ENCODE peak calls at places on chromosomes 11 and 22, in nine cellular contexts. W, N, U, L, T, A, E, M and V are unnamed samples.

GRCh38 chr11:76188873-76189272 is 17.4 kb downstream of the WNT11 start:
- DNase-seq in W (no peak), N (no peak), U (no peak), L (no peak), T (no peak), A (no peak), E (no peak), M (no peak), V (no peak)

GRCh38 chr11:78622666-78623065 is 48.0 kb upstream of the NARS2 start:
- DNase-seq in W (no peak), N (no peak), U (no peak), L (no peak), T (no peak), A (no peak), E (no peak), M (no peak), V (no peak)

GRCh38 chr11:117222991-117223740 is 8.7 kb downstream of the PCSK7 start:
- DNase-seq in W (no peak), N (no peak), U (no peak), L (no peak), T (no peak), A (no peak), E (peak; percentile 20), M (no peak), V (peak; percentile 38)

GRCh38 chr11:24145411-24145810 is 351.4 kb upstream of the LUZP2 start:
- DNase-seq in W (no peak), N (no peak), U (no peak), L (no peak), T (no peak), A (no peak), E (no peak), M (no peak), V (no peak)

GRCh38 chr11:78961938-78962701 is 387.5 kb upstream of the NARS2 start:
- DNase-seq in W (peak; percentile 18), N (no peak), U (peak; percentile 22), L (no peak), T (no peak), A (no peak), E (no peak), M (peak; percentile 64), V (no peak)

GRCh38 chr22:37680191-37680851 is 4.9 kb downstream of the LGALS1 start:
- DNase-seq in W (no peak), N (no peak), U (no peak), L (no peak), T (no peak), A (no peak), E (no peak), M (no peak), V (no peak)

GRCh38 chr11:92409956-92410355 is 185.3 kb downstream of the FAT3 start:
- DNase-seq in W (no peak), N (no peak), U (no peak), L (no peak), T (no peak), A (no peak), E (no peak), M (no peak), V (no peak)

GRCh38 chr22:47055073-47055355 is 292.6 kb downstream of the TBC1D22A start:
- DNase-seq in W (no peak), N (no peak), U (no peak), L (no peak), T (no peak), A (no peak), E (no peak), M (no peak), V (no peak)

GRCh38 chr22:31595271-31595670 is 66.7 kb downstream of the PISD start:
- DNase-seq in W (no peak), N (no peak), U (no peak), L (no peak), T (no peak), A (no peak), E (no peak), M (no peak), V (no peak)

GRCh38 chr22:46091277-46091977 is 58.9 kb upstream of the PPARA start:
- DNase-seq in W (no peak), N (no peak), U (no peak), L (no peak), T (no peak), A (no peak), E (no peak), M (no peak), V (no peak)

GRCh38 chr11:28966951-28967350 is 858.8 kb downstream of the METTL15 start:
- DNase-seq in W (no peak), N (no peak), U (no peak), L (no peak), T (no peak), A (no peak), E (no peak), M (no peak), V (no peak)

GRCh38 chr22:17734197-17734596 is 40.1 kb downstream of the BID start:
- DNase-seq in W (peak; percentile 64), N (no peak), U (no peak), L (no peak), T (no peak), A (no peak), E (no peak), M (no peak), V (no peak)

GRCh38 chr11:68016161-68016903 is 6.2 kb downstream of the ALDH3B1 start:
- DNase-seq in W (no peak), N (no peak), U (no peak), L (peak; percentile 34), T (no peak), A (no peak), E (no peak), M (no peak), V (no peak)

GRCh38 chr22:19090586-19091127 is 31.6 kb downstream of the DGCR2 start:
- DNase-seq in W (no peak), N (no peak), U (no peak), L (no peak), T (no peak), A (no peak), E (no peak), M (no peak), V (no peak)

GRCh38 chr22:39176067-39176621 is 23.7 kb upstream of the CBX7 start:
- DNase-seq in W (peak; percentile 39), N (no peak), U (no peak), L (no peak), T (no peak), A (no peak), E (peak; percentile 84), M (no peak), V (peak; percentile 83)

GRCh38 chr11:16863382-16863781 is 124.9 kb downstream of the C11orf58 start:
- DNase-seq in W (peak; percentile 12), N (no peak), U (no peak), L (no peak), T (no peak), A (no peak), E (no peak), M (no peak), V (no peak)

GRCh38 chr22:49094858-49095257 is 732.8 kb downstream of the BRD1 start:
- DNase-seq in W (no peak), N (no peak), U (no peak), L (no peak), T (no peak), A (no peak), E (no peak), M (no peak), V (no peak)

GRCh38 chr11:45410391-45411215 is 124.5 kb upstream of the SYT13 start:
- DNase-seq in W (no peak), N (no peak), U (no peak), L (no peak), T (no peak), A (no peak), E (no peak), M (no peak), V (no peak)

GRCh38 chr22:42688241-42688913 is 32.3 kb downstream of the A4GALT start:
- DNase-seq in W (peak; percentile 77), N (peak; percentile 39), U (peak; percentile 62), L (no peak), T (no peak), A (no peak), E (peak; percentile 84), M (peak; percentile 34), V (peak; percentile 95)

GRCh38 chr22:24427500-24428164 is at the start of gene ADORA2A:
- DNase-seq in W (no peak), N (peak; percentile 99), U (no peak), L (peak; percentile 95), T (peak; percentile 70), A (peak; percentile 63), E (no peak), M (no peak), V (no peak)

GRCh38 chr11:117366875-117367274 is 39.2 kb downstream of the CEP164 start:
- DNase-seq in W (no peak), N (no peak), U (no peak), L (no peak), T (no peak), A (no peak), E (no peak), M (no peak), V (no peak)

GRCh38 chr11:65779919-65780769 is 632 bp downstream of the AP5B1 start:
- DNase-seq in W (peak; percentile 65), N (peak; percentile 69), U (peak; percentile 35), L (peak; percentile 90), T (peak; percentile 60), A (peak; percentile 61), E (peak; percentile 83), M (no peak), V (peak; percentile 89)

GRCh38 chr11:36777302-36777701 is 179.3 kb upstream of the RAG2 start:
- DNase-seq in W (no peak), N (no peak), U (no peak), L (no peak), T (no peak), A (no peak), E (no peak), M (no peak), V (no peak)

GRCh38 chr11:96072592-96072991 is 148.7 kb upstream of the MTMR2 start:
- DNase-seq in W (no peak), N (no peak), U (no peak), L (no peak), T (no peak), A (no peak), E (no peak), M (no peak), V (no peak)

GRCh38 chr11:110059706-110060430 is 33.3 kb upstream of the ZC3H12C start:
- DNase-seq in W (no peak), N (no peak), U (no peak), L (no peak), T (no peak), A (no peak), E (no peak), M (no peak), V (no peak)

GRCh38 chr11:67410984-67411784 is 4.3 kb upstream of the CARNS1 start:
- DNase-seq in W (no peak), N (no peak), U (no peak), L (no peak), T (no peak), A (no peak), E (no peak), M (no peak), V (no peak)

GRCh38 chr22:44394246-44395115 is 81.7 kb upstream of the SHISAL1 start:
- DNase-seq in W (no peak), N (no peak), U (no peak), L (no peak), T (no peak), A (no peak), E (peak; percentile 20), M (no peak), V (peak; percentile 70)

GRCh38 chr11:14242198-14242597 is 116.8 kb downstream of the RRAS2 start:
- DNase-seq in W (no peak), N (no peak), U (no peak), L (no peak), T (no peak), A (no peak), E (no peak), M (no peak), V (no peak)

GRCh38 chr11:130125638-130126037 is 33.9 kb upstream of the ST14 start:
- DNase-seq in W (no peak), N (no peak), U (no peak), L (no peak), T (no peak), A (no peak), E (no peak), M (no peak), V (no peak)

GRCh38 chr11:117840881-117841581 is 16.5 kb upstream of the FXYD2 start:
- DNase-seq in W (no peak), N (peak; percentile 6), U (no peak), L (no peak), T (no peak), A (no peak), E (no peak), M (no peak), V (peak; percentile 31)

GRCh38 chr11:3091846-3092602 is 34.8 kb upstream of the CARS1 start:
- DNase-seq in W (peak; percentile 37), N (peak; percentile 53), U (peak; percentile 51), L (peak; percentile 76), T (peak; percentile 47), A (peak; percentile 47), E (peak; percentile 71), M (peak; percentile 31), V (peak; percentile 76)